ENCODE peak calls at places on chromosomes 5 and 9, in four cellular contexts. V, G, B and J are unnamed samples.

GRCh38 chr9:105887679-105888078 is 193.3 kb downstream of the TMEM38B start:
- DNase-seq in V (no peak), G (no peak), B (peak; percentile 14), J (no peak)

GRCh38 chr9:84315278-84315877 is 25.2 kb downstream of the SLC28A3 start:
- DNase-seq in V (peak; percentile 63), G (no peak), B (peak; percentile 63), J (peak; percentile 23)

GRCh38 chr9:133054966-133055365 is 6.8 kb upstream of the CEL start:
- DNase-seq in V (no peak), G (no peak), B (no peak), J (no peak)

GRCh38 chr9:110532908-110533665 is 46.5 kb downstream of the SVEP1 start:
- DNase-seq in V (no peak), G (no peak), B (no peak), J (no peak)

GRCh38 chr9:96236854-96237545 is 65.0 kb downstream of the HSD17B3 start:
- DNase-seq in V (no peak), G (no peak), B (no peak), J (no peak)

GRCh38 chr9:68872026-68872501 is 141.8 kb downstream of the PRKACG start:
- DNase-seq in V (peak; percentile 85), G (no peak), B (no peak), J (no peak)

GRCh38 chr9:129834489-129835127 is 467 bp downstream of the C9orf78 start:
- DNase-seq in V (no peak), G (no peak), B (peak; percentile 53), J (peak; percentile 7)

GRCh38 chr9:114501786-114502682 is 3.2 kb downstream of the WHRN start:
- DNase-seq in V (peak; percentile 44), G (no peak), B (peak; percentile 64), J (peak; percentile 48)

GRCh38 chr9:32681751-32682150 is 46.3 kb upstream of the TAF1L start:
- DNase-seq in V (no peak), G (no peak), B (no peak), J (no peak)

GRCh38 chr5:175847503-175847902 is 23.9 kb upstream of the CPLX2 start:
- DNase-seq in V (peak; percentile 49), G (no peak), B (peak; percentile 7), J (peak; percentile 35)

GRCh38 chr5:32639943-32640342 is 54.6 kb downstream of the SUB1 start:
- DNase-seq in V (no peak), G (no peak), B (no peak), J (no peak)

GRCh38 chr5:982377-983237 is 26.0 kb upstream of the NKD2 start:
- DNase-seq in V (peak; percentile 76), G (no peak), B (peak; percentile 52), J (no peak)

GRCh38 chr9:115085773-115086377 is 32.1 kb downstream of the TNC start:
- DNase-seq in V (no peak), G (no peak), B (no peak), J (no peak)

GRCh38 chr5:148416921-148417320 is 33.2 kb downstream of the FBXO38 start:
- DNase-seq in V (no peak), G (no peak), B (no peak), J (no peak)

GRCh38 chr5:151016700-151017099 is 3.7 kb upstream of the GPX3 start:
- DNase-seq in V (no peak), G (no peak), B (no peak), J (peak; percentile 48)

GRCh38 chr5:145682197-145682895 is 152.8 kb downstream of the PRELID2 start:
- DNase-seq in V (no peak), G (no peak), B (no peak), J (no peak)

GRCh38 chr5:83375049-83375710 is 96.4 kb upstream of the VCAN start:
- DNase-seq in V (no peak), G (no peak), B (no peak), J (no peak)

GRCh38 chr9:110561826-110562225 is 17.7 kb downstream of the SVEP1 start:
- DNase-seq in V (no peak), G (no peak), B (no peak), J (no peak)

DNA sequence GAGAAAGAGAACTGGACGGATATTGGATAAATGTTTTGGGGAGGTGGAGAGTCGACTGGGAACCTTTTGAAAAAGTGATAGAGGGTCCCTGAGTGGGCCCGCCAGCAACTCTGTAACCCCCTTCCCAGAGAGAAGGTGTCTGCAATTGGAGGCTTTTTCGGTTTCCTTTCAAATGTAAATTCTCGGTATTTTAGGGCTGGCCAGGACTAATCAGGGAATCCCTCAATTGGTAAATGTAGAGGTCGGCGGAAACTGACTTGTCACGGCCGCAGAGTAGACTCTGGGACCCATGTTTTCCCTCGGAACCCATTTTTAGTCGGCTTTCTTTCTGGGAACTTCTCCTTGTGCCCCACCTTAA is 517 bp downstream of the CCNB1 start:
- DNase-seq in V (no peak), G (no peak), B (peak; percentile 32), J (no peak)
- TF ChIP-seq CBFB in V (no peak), G (no peak), B (no peak), J (no peak)

GRCh38 chr5:106454651-106455415 is 1215.9 kb downstream of the EFNA5 start:
- DNase-seq in V (peak; percentile 39), G (no peak), B (peak; percentile 3), J (peak; percentile 5)
- TF ChIP-seq CBFB in V (no peak), G (no peak), B (no peak), J (no peak)

DNA sequence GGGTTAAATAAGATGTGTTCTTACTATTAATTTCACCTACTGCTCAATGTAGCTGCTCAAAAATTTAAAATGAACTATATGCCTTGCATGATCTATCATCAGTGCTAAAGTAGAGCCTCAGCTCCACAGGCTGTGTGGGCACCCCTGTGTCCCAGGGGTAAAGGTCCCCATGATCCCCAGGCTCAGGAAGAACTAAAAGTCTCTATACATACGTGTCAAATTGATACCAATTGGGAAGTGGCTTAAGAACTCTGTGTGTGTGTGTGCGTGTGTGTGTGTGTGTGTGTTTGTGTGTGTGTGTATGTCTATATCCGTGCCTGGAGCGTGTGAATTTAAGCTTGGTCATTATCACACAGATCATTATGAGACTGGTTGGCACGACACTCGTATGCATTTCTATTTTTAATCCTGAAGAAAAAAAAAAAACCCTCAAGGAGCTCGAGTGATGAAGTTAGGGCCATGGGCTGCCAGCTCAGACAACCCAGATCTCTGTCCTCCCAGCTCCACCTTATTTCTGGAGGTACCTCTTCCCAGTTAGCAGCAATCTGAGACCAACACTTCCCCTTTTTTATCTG is 45.9 kb upstream of the CTXN3 start:
- DNase-seq in V (no peak), G (no peak), B (no peak), J (no peak)
- TF ChIP-seq CBFB in V (no peak), G (no peak), B (no peak), J (no peak)

GRCh38 chr5:11273180-11273882 is 512.3 kb upstream of the DAP start:
- DNase-seq in V (no peak), G (no peak), B (no peak), J (no peak)
- TF ChIP-seq CBFB in V (no peak), G (no peak), B (no peak), J (no peak)

GRCh38 chr9:136048560-136049411 is 46.3 kb downstream of the NACC2 start:
- DNase-seq in V (no peak), G (no peak), B (no peak), J (no peak)
- TF ChIP-seq CBFB in V (no peak), G (no peak), B (no peak), J (no peak)

GRCh38 chr9:80906728-80907127 is 782.6 kb downstream of the TLE1 start:
- DNase-seq in V (no peak), G (no peak), B (no peak), J (no peak)
- TF ChIP-seq CBFB in V (no peak), G (no peak), B (no peak), J (no peak)

GRCh38 chr5:132363431-132364112 is 5.9 kb upstream of the SLC22A5 start:
- DNase-seq in V (no peak), G (no peak), B (peak; percentile 78), J (no peak)
- TF ChIP-seq CBFB in V (no peak), G (no peak), B (no peak), J (no peak)